ENCODE peak calls at places on chromosomes 16 and 17, in six cellular contexts. T, F, C, K, M and J are unnamed samples.

GRCh38 chr16:89434490-89434889 is 55.9 kb downstream of the ANKRD11 start:
- DNase-seq in T (no peak), F (no peak), C (no peak), K (no peak), M (no peak), J (no peak)

GRCh38 chr17:73349138-73349537 is 37.3 kb upstream of the CDC42EP4 start:
- DNase-seq in T (no peak), F (no peak), C (no peak), K (no peak), M (no peak), J (peak)

GRCh38 chr17:41058741-41059140 is 1.2 kb downstream of the KRTAP2-3 start:
- DNase-seq in T (no peak), F (no peak), C (no peak), K (no peak), M (no peak), J (no peak)

GRCh38 chr17:78111012-78111726 is 17.4 kb downstream of the TMC6 start:
- DNase-seq in T (no peak), F (no peak), C (no peak), K (no peak), M (no peak), J (peak)

GRCh38 chr16:50861926-50862325 is 120.0 kb downstream of the CYLD start:
- DNase-seq in T (no peak), F (no peak), C (no peak), K (peak), M (no peak), J (no peak)

GRCh38 chr16:86585821-86586611 is 7.7 kb downstream of the FOXL1 start:
- DNase-seq in T (no peak), F (no peak), C (no peak), K (no peak), M (no peak), J (no peak)

GRCh38 chr16:57591086-57591869 is 37.2 kb upstream of the ADGRG1 start:
- DNase-seq in T (peak), F (peak), C (peak), K (peak), M (no peak), J (peak)

GRCh38 chr17:489758-490329 is 137.2 kb upstream of the RPH3AL start:
- DNase-seq in T (peak), F (no peak), C (peak), K (peak), M (peak), J (peak)

DNA sequence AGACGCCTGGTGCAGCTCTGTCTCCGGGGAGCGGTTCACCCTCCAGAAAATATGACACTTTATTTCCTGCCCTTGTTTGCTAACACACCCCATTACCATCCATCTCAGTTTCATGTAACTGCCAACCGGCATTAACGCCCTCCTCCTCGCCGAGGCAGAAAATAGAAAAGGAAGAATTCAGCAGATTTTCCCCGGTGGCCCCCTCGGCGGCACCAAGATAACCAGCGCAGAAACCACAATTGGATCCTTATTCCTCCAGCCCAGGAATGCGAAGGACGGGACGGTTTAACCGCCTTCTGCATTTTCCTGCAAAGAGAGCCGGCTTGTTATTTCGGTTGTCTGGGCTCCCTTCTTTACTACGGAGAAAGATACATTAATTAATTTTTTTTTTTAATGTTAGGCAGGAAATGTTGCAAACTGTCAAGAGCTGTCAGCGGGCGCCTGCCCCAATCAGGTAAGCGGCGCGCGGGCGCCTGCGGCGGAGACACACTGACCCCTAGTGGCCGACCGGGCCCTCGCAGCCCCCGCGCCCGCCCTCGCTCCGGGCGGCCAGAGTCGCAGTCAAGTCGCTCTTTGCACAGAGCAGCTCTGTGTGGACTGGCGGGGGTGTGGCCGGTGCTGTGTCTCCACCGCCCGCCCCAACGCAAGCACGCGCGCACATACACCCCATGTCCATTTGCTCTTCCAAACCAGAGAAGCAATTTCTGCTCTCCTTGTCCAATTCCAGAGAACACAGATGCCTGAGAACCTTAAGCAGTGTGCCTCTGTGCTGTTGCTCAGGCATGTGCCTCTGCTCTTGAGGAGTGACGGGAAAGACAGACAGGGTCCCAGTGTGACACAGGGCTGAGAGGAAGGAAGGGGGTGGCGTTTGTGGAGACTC is 53.6 kb downstream of the C17orf67 start:
- DNase-seq in T (peak), F (peak), C (peak), K (peak), M (peak), J (peak)
- H3K27ac ChIP-seq in T (no peak), F (no peak), C (no peak), K (peak), M (no peak), J (no peak)

GRCh38 chr17:47687328-47687690 is 6.7 kb upstream of the TBKBP1 start:
- DNase-seq in T (no peak), F (no peak), C (no peak), K (no peak), M (no peak), J (no peak)

GRCh38 chr17:47687748-47688147 is 6.2 kb upstream of the TBKBP1 start:
- DNase-seq in T (no peak), F (no peak), C (no peak), K (no peak), M (no peak), J (no peak)

GRCh38 chr17:47686276-47686635 is 7.7 kb upstream of the TBKBP1 start:
- DNase-seq in T (no peak), F (no peak), C (no peak), K (no peak), M (no peak), J (no peak)

GRCh38 chr17:47685556-47686275 is 8.2 kb upstream of the TBKBP1 start:
- DNase-seq in T (no peak), F (no peak), C (no peak), K (no peak), M (no peak), J (no peak)

GRCh38 chr17:47686661-47687327 is 7.2 kb upstream of the TBKBP1 start:
- DNase-seq in T (no peak), F (no peak), C (no peak), K (no peak), M (no peak), J (no peak)
- TF ChIP-seq POLR2A in T (no peak), F (no peak), C (no peak), K (no peak), M (no peak), J (no peak)

GRCh38 chr16:83772806-83773205 is 35.0 kb upstream of the HSBP1 start:
- DNase-seq in T (no peak), F (no peak), C (no peak), K (no peak), M (no peak), J (no peak)

GRCh38 chr16:83774066-83774465 is 33.7 kb upstream of the HSBP1 start:
- DNase-seq in T (no peak), F (no peak), C (no peak), K (no peak), M (no peak), J (no peak)

GRCh38 chr16:83768976-83769375 is 38.8 kb upstream of the HSBP1 start:
- DNase-seq in T (no peak), F (no peak), C (no peak), K (no peak), M (no peak), J (no peak)

GRCh38 chr16:83769397-83770008 is 38.3 kb upstream of the HSBP1 start:
- DNase-seq in T (no peak), F (no peak), C (no peak), K (no peak), M (no peak), J (no peak)

GRCh38 chr16:83771306-83771942 is 36.4 kb upstream of the HSBP1 start:
- DNase-seq in T (no peak), F (peak), C (peak), K (no peak), M (no peak), J (no peak)
- TF ChIP-seq EP300 in T (no peak), F (no peak), C (no peak), K (no peak), M (no peak), J (no peak)

GRCh38 chr16:4378202-4378666 is 6.6 kb downstream of the VASN start:
- DNase-seq in T (no peak), F (no peak), C (no peak), K (no peak), M (no peak), J (no peak)
- H3K27ac ChIP-seq in T (peak), F (peak), C (peak), K (peak), M (no peak), J (peak)